ENCODE peak calls at places on chromosomes 11 and 22, in seven cellular contexts. L is neuronal stem cell, C is mesendoderm, V is H9, R is IMR-90, E is H1, G is trophoblast cell. F is an unnamed sample.

GRCh38 chr22:24497879-24498278 is 2.7 kb downstream of the UPB1 start:
- DNase-seq in R (no peak), L (no peak), V (no peak), C (no peak), G (no peak), E (no peak), F (no peak)

GRCh38 chr11:6603287-6604080 is at the start of the genes ILK and RRP8:
- DNase-seq in L (peak; percentile 87), V (peak; percentile 88), R (peak; percentile 86), C (peak; percentile 95), E (no peak), G (peak; percentile 73), F (peak; percentile 92)

GRCh38 chr11:121372671-121373429 is 79.3 kb upstream of the SORL1 start:
- DNase-seq in R (no peak), C (peak; percentile 90), E (no peak), G (no peak), V (peak; percentile 34), L (no peak), F (no peak)

GRCh38 chr22:46394622-46395021 is 59.1 kb downstream of the TRMU start:
- DNase-seq in G (no peak), R (no peak), L (no peak), V (no peak), C (no peak), E (no peak), F (no peak)

GRCh38 chr11:125110996-125111340 is 458 bp downstream of the TMEM218 start:
- DNase-seq in C (peak; percentile 61), R (no peak), L (no peak), E (no peak), V (no peak), G (no peak), F (no peak)

GRCh38 chr11:58125469-58125868 is at the start of gene OR9I1:
- DNase-seq in C (no peak), E (no peak), R (peak; percentile 4), G (no peak), L (no peak), V (no peak), F (no peak)

GRCh38 chr11:28529046-28529445 is 420.9 kb downstream of the METTL15 start:
- DNase-seq in R (peak; percentile 86), L (no peak), V (no peak), G (no peak), E (no peak), C (peak; percentile 7), F (peak; percentile 86)

GRCh38 chr11:111236355-111236754 is 9.2 kb upstream of the POU2AF2 start:
- DNase-seq in G (no peak), R (peak; percentile 5), L (no peak), E (no peak), C (no peak), V (no peak), F (no peak)

GRCh38 chr11:8480858-8481257 is 113.2 kb downstream of the STK33 start:
- DNase-seq in E (no peak), L (no peak), R (no peak), C (peak; percentile 10), V (no peak), G (no peak), F (no peak)

DNA sequence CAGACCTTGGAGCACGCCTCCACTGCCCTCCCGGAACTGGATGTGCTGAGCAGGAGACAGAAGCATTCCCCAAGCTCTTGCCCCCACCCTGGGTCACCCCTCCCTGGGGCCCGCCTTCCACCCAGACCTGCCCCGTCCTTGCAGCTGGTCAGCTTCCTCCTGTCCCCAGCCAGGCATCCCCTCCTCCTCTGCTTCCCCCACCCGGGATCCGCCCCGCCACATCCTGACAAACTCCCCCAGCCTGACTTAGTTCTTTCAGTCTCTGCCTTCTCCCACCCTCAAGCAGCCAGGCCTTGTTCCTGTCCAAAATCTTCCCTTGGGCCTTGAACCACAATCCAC is 1.1 kb upstream of the PLXNB2 start:
- DNase-seq in C (peak; percentile 27), G (no peak), L (no peak), V (peak; percentile 71), R (peak; percentile 40), E (no peak), F (peak; percentile 86)
- H2BK5ac ChIP-seq in C (no peak overlapping the region), G (no peak overlapping the region), L (peak overlapping the region; percentile 90), V (no peak overlapping the region), R (peak overlapping the region; percentile 92), E (peak overlapping the region; percentile 60), F (no peak overlapping the region)

GRCh38 chr22:44209343-44209742 is 28.6 kb downstream of the PARVG start:
- DNase-seq in L (no peak), R (no peak), G (no peak), V (no peak), E (no peak), C (no peak), F (no peak)

GRCh38 chr22:44211946-44212930 is 31.5 kb downstream of the PARVG start:
- DNase-seq in C (no peak), R (peak; percentile 11), L (no peak), V (no peak), G (no peak), E (no peak), F (no peak)

GRCh38 chr22:44212936-44213335 is 32.2 kb downstream of the PARVG start:
- DNase-seq in V (no peak), E (no peak), G (no peak), C (no peak), L (no peak), R (no peak), F (no peak)

GRCh38 chr22:44210721-44211120 is 30.0 kb downstream of the PARVG start:
- DNase-seq in R (peak; percentile 54), V (no peak), E (no peak), C (no peak), L (no peak), G (no peak), F (peak; percentile 1)

DNA sequence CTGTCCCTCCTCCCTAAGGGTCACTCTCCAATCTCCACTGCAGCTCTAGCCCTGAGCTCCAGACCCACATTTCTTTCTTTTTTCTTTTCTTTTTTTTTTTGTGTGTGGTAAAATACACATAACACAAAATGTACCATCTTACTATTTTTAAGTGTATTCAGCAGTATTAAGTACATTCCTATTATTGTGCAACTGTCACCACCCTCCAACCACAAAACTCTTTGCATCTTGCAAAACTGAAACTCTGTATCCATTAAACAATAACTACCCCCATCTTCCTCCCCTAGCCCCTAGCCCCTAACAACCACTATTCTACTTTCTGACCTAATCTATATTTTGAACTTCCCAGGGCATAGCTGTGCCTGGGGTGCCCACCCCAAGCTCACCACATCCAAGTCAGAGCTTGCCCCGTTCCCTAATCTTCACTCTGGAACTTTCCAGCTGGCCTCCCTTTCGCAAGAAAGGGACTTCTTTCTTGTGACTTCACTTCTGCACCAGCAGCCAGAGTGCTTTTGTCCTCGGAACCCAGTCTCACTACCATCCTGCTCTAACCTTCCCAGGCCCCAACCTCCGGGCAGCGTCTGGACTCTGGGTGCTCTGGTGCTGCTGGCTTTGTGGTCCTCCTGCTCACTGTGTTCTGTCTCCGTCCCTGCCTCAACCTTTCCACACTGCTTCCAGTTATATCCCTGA is 30.7 kb downstream of the PARVG start:
- DNase-seq in G (no peak), L (no peak), V (peak; percentile 11), E (no peak), R (no peak), C (no peak), F (no peak)
- H3K4ac ChIP-seq in G (no peak overlapping the region), L (no peak overlapping the region), V (no peak overlapping the region), E (no peak overlapping the region), R (no peak overlapping the region), C (no peak overlapping the region), F (no peak overlapping the region)

GRCh38 chr11:69957849-69958248 is 120.3 kb upstream of the ANO1 start:
- DNase-seq in V (no peak), E (no peak), L (no peak), R (no peak), G (no peak), C (no peak), F (no peak)

GRCh38 chr11:69961738-69962137 is 116.4 kb upstream of the ANO1 start:
- DNase-seq in G (no peak), V (no peak), E (no peak), C (no peak), L (no peak), R (no peak), F (no peak)

GRCh38 chr11:69956669-69957190 is 121.4 kb upstream of the ANO1 start:
- DNase-seq in G (no peak), R (no peak), E (no peak), C (no peak), V (no peak), L (no peak), F (no peak)

GRCh38 chr11:69959461-69959860 is 118.7 kb upstream of the ANO1 start:
- DNase-seq in G (no peak), V (no peak), R (no peak), L (no peak), E (no peak), C (no peak), F (no peak)

GRCh38 chr11:69958308-69958707 is 119.8 kb upstream of the ANO1 start:
- DNase-seq in E (no peak), R (peak; percentile 93), C (no peak), G (no peak), L (no peak), V (no peak), F (peak; percentile 58)
- H2BK5ac ChIP-seq in E (no peak overlapping the region), R (peak overlapping the region; percentile 25), C (no peak overlapping the region), G (no peak overlapping the region), L (no peak overlapping the region), V (no peak overlapping the region), F (no peak overlapping the region)

GRCh38 chr22:20220629-20221026 is 47.5 kb downstream of the RTN4R start:
- DNase-seq in C (no peak), L (no peak), R (no peak), G (no peak), E (no peak), V (no peak), F (no peak)

GRCh38 chr22:20218320-20218872 is 49.7 kb downstream of the RTN4R start:
- DNase-seq in R (no peak), C (no peak), G (no peak), E (no peak), V (no peak), L (no peak), F (no peak)

GRCh38 chr22:20219667-20220628 is 48.2 kb downstream of the RTN4R start:
- DNase-seq in L (no peak), G (no peak), E (no peak), C (peak; percentile 45), V (no peak), R (no peak), F (no peak)

GRCh38 chr22:20217563-20217962 is 50.6 kb downstream of the RTN4R start:
- DNase-seq in C (no peak), G (no peak), E (no peak), R (no peak), V (no peak), L (no peak), F (no peak)

DNA sequence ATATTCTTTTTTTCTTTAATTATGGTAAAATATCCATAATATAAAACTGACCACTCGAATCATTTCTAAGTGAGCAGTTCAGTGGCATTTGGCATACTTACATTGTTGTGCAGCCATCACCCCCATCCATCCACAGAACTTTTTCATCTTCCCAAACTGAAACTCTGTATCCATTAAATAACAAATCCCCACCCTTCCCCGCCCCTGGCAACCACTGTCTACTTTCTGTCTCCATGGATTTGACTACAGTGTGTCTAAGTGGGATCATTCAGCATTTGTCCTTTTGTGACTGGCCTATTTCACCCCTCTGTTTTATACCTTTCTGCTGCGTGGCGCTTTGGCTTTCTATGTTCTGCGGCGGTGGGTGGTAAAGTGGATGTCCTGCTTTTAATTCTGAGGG is 49.1 kb downstream of the RTN4R start:
- DNase-seq in L (no peak), C (no peak), R (no peak), E (no peak), G (no peak), V (no peak), F (no peak)
- H3K4ac ChIP-seq in L (no peak overlapping the region), C (no peak overlapping the region), R (no peak overlapping the region), E (no peak overlapping the region), G (no peak overlapping the region), V (no peak overlapping the region), F (no peak overlapping the region)

F was measured in mesenchymal stem cell.